ENCODE peak calls at places on chromosome 2, in six cellular contexts. X is GM23338, A is endothelial cell, W is hepatocyte, L is LHCN-M2, J is H9. N is an unnamed sample.

GRCh38 chr2:233386382-233387041 is 32.2 kb downstream of the DGKD start:
- DNase-seq in L (no peak), A (no peak), J (no peak), X (no peak), W (no peak), N (no peak)

GRCh38 chr2:46239847-46240181 is 57.4 kb upstream of the EPAS1 start:
- DNase-seq in X (no peak), W (no peak), L (no peak), J (no peak), A (no peak), N (no peak)

GRCh38 chr2:101630224-101630949 is 67.1 kb upstream of the MAP4K4 start:
- DNase-seq in X (no peak), L (no peak), A (no peak), W (no peak), J (no peak), N (no peak)

GRCh38 chr2:83022631-83023210 is 1436.4 kb downstream of the SUCLG1 start:
- DNase-seq in W (no peak), L (peak), X (no peak), A (no peak), J (no peak), N (no peak)

GRCh38 chr2:13006407-13006806 is 289.7 kb downstream of the TRIB2 start:
- DNase-seq in L (no peak), W (no peak), J (no peak), A (no peak), X (no peak), N (no peak)

GRCh38 chr2:83068706-83069105 is 1390.4 kb downstream of the SUCLG1 start:
- DNase-seq in X (no peak), A (no peak), J (no peak), L (no peak), W (no peak), N (no peak)

GRCh38 chr2:159612255-159612901 is 4.0 kb downstream of the BAZ2B start:
- DNase-seq in L (peak), A (no peak), J (no peak), X (peak), W (no peak), N (no peak)

GRCh38 chr2:97005353-97005752 is 19.0 kb upstream of the FAM178B start:
- DNase-seq in W (no peak), X (peak), L (peak), A (peak), J (no peak), N (no peak)

GRCh38 chr2:205887637-205888036 is 198.3 kb downstream of the INO80D start:
- DNase-seq in J (no peak), A (no peak), W (no peak), X (no peak), L (no peak), N (no peak)

GRCh38 chr2:47243596-47244323 is 88.7 kb upstream of the STPG4 start:
- DNase-seq in A (no peak), X (no peak), J (no peak), L (no peak), W (peak), N (peak)

GRCh38 chr2:200399636-200400035 is 93.1 kb downstream of the SPATS2L start:
- DNase-seq in A (no peak), L (no peak), X (no peak), J (no peak), W (no peak), N (no peak)

GRCh38 chr2:10264506-10265327 is 38.0 kb upstream of the HPCAL1 start:
- DNase-seq in J (no peak), X (no peak), A (no peak), L (no peak), W (no peak), N (no peak)

GRCh38 chr2:175478369-175478768 is 296.9 kb upstream of the ATP5MC3 start:
- DNase-seq in A (no peak), J (no peak), L (peak), X (no peak), W (no peak), N (no peak)

GRCh38 chr2:237333748-237334147 is 80.2 kb downstream of the COL6A3 start:
- DNase-seq in A (no peak), L (no peak), W (no peak), J (no peak), X (no peak), N (no peak)

GRCh38 chr2:11754705-11755026 is 8.2 kb downstream of the LPIN1 start:
- DNase-seq in W (no peak), L (no peak), J (no peak), X (no peak), A (no peak), N (no peak)

N was measured in ELF-1.